ENCODE peak calls at places on chromosome 2, in eight cellular contexts. Y is cardiac muscle cell, P is suprapubic skin, Q is HCT116, S is transverse colon, W is heart left ventricle, C is stomach, F is left lung. N is an unnamed sample.
A peak's percentile ranks its signal among the peaks of the same experiment; 100 is the strongest.

GRCh38 chr2:133255363-133255762 is 312.9 kb downstream of the NCKAP5 start:
- DNase-seq in Y (no peak), P (no peak), Q (no peak), S (no peak), W (no peak), C (no peak), F (no peak), N (no peak)

GRCh38 chr2:240586919-240587800 is 626 bp downstream of the CAPN10 start:
- DNase-seq in Y (no peak), P (no peak), Q (no peak), S (peak; percentile 65), W (no peak), C (peak; percentile 51), F (peak; percentile 61), N (no peak)

GRCh38 chr2:222993920-222994650 is 57.9 kb upstream of the KCNE4 start:
- DNase-seq in Y (peak; percentile 97), P (peak; percentile 87), Q (no peak), S (peak; percentile 73), W (peak; percentile 82), C (peak; percentile 82), F (peak; percentile 64), N (peak; percentile 90)

GRCh38 chr2:109525836-109526235 is 87.9 kb downstream of the SEPTIN10 start:
- DNase-seq in Y (no peak), P (no peak), Q (no peak), S (no peak), W (no peak), C (no peak), F (no peak), N (no peak)

GRCh38 chr2:216215991-216216390 is 106.8 kb downstream of the XRCC5 start:
- DNase-seq in Y (peak; percentile 24), P (no peak), Q (no peak), S (no peak), W (no peak), C (no peak), F (no peak), N (no peak)

GRCh38 chr2:40690525-40690924 is 238.6 kb upstream of the SLC8A1 start:
- DNase-seq in Y (no peak), P (no peak), Q (no peak), S (no peak), W (no peak), C (no peak), F (no peak), N (no peak)

GRCh38 chr2:169997140-169997887 is 170.1 kb downstream of the UBR3 start:
- DNase-seq in Y (no peak), P (no peak), Q (no peak), S (no peak), W (no peak), C (no peak), F (no peak), N (no peak)

GRCh38 chr2:127235082-127235702 is 15.1 kb upstream of the CYP27C1 start:
- DNase-seq in Y (no peak), P (no peak), Q (no peak), S (no peak), W (no peak), C (no peak), F (no peak), N (no peak)

GRCh38 chr2:192570786-192571185 is 376.1 kb upstream of the TMEFF2 start:
- DNase-seq in Y (no peak), P (no peak), Q (no peak), S (no peak), W (no peak), C (no peak), F (no peak), N (no peak)

GRCh38 chr2:55877101-55877500 is 46.5 kb downstream of the EFEMP1 start:
- DNase-seq in Y (peak; percentile 34), P (no peak), Q (no peak), S (no peak), W (no peak), C (no peak), F (no peak), N (no peak)

GRCh38 chr2:238100821-238101771 is 956 bp downstream of the ESPNL start:
- DNase-seq in Y (no peak), P (peak; percentile 75), Q (no peak), S (no peak), W (no peak), C (peak; percentile 11), F (no peak), N (no peak)

GRCh38 chr2:105410554-105410953 is 11.7 kb upstream of the FHL2 start:
- DNase-seq in Y (peak; percentile 76), P (no peak), Q (no peak), S (no peak), W (no peak), C (no peak), F (no peak), N (peak; percentile 58)

GRCh38 chr2:79369127-79369526 is 143.7 kb upstream of the CTNNA2 start:
- DNase-seq in Y (no peak), P (no peak), Q (no peak), S (no peak), W (no peak), C (no peak), F (no peak), N (no peak)

GRCh38 chr2:205642562-205643350 is 39.5 kb upstream of the NRP2 start:
- DNase-seq in Y (no peak), P (no peak), Q (no peak), S (no peak), W (no peak), C (no peak), F (no peak), N (no peak)

GRCh38 chr2:71991397-71991796 is 156.3 kb downstream of the CYP26B1 start:
- DNase-seq in Y (no peak), P (no peak), Q (no peak), S (no peak), W (no peak), C (no peak), F (no peak), N (peak; percentile 34)

GRCh38 chr2:17166506-17166905 is 351.7 kb downstream of the RAD51AP2 start:
- DNase-seq in Y (no peak), P (no peak), Q (no peak), S (no peak), W (no peak), C (no peak), F (no peak), N (no peak)

GRCh38 chr2:191691016-191691725 is 13.2 kb downstream of the NABP1 start:
- DNase-seq in Y (peak; percentile 89), P (no peak), Q (peak; percentile 61), S (peak; percentile 59), W (peak; percentile 35), C (peak; percentile 32), F (no peak), N (no peak)

GRCh38 chr2:69538872-69539548 is 101.8 kb upstream of the NFU1 start:
- DNase-seq in Y (peak; percentile 31), P (no peak), Q (no peak), S (no peak), W (no peak), C (no peak), F (no peak), N (no peak)

GRCh38 chr2:30354150-30354549 is 92.9 kb upstream of the LCLAT1 start:
- DNase-seq in Y (no peak), P (no peak), Q (no peak), S (no peak), W (no peak), C (no peak), F (no peak), N (no peak)

GRCh38 chr2:122136071-122136470 is 380.6 kb downstream of the TSN start:
- DNase-seq in Y (peak; percentile 32), P (no peak), Q (peak; percentile 16), S (no peak), W (no peak), C (no peak), F (no peak), N (no peak)

DNA sequence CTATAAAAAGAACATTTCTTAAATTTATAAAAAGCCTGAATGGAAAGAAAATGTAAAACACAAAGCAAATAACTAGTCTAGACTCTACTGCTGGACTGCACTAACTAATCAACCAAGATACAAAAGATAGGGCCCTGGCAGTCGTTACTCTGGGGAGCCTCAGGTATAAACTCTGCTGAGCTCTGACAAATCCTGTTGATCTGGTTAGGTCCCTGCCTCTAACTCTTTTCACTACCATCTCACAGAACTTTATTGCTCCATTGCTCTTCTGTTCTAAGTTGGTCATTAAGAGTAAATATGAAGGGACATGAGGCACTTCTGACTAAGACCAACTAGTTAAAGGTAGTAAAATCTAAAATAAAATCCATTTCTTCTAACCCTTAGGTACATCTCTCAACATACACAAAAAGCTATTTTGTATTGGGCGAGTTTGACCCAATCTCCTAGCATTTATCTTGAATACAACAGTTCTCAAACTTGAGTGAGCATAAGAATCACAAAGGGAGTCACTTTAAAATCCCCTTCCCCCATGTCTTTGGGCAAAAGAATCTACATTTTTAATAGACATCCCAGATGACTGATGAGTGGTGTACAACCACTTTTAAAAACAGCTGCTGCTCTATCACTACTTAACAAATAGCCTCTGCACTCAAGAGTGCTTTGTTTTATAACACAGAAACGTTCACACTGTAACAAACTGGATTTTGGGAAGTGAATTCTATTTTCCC is 2.5 kb downstream of the CHN1 start:
- DNase-seq in Y (no peak), P (no peak), Q (no peak), S (no peak), W (no peak), C (no peak), F (no peak), N (no peak)
- H3K4me3 ChIP-seq in Y (no peak overlapping the region), P (no peak overlapping the region), Q (no peak overlapping the region), S (no peak overlapping the region), W (no peak overlapping the region), C (no peak overlapping the region), F (no peak overlapping the region), N (no peak overlapping the region)

GRCh38 chr2:42092084-42092996 is 44.5 kb downstream of the PKDCC start:
- DNase-seq in Y (peak; percentile 67), P (peak; percentile 47), Q (no peak), S (peak; percentile 49), W (no peak), C (peak; percentile 55), F (no peak), N (no peak)
- H3K27ac ChIP-seq in Y (no peak overlapping the region), P (no peak overlapping the region), Q (no peak overlapping the region), S (peak overlapping the region; percentile 75), W (no peak overlapping the region), C (peak overlapping the region; percentile 4), F (no peak overlapping the region), N (no peak overlapping the region)

DNA sequence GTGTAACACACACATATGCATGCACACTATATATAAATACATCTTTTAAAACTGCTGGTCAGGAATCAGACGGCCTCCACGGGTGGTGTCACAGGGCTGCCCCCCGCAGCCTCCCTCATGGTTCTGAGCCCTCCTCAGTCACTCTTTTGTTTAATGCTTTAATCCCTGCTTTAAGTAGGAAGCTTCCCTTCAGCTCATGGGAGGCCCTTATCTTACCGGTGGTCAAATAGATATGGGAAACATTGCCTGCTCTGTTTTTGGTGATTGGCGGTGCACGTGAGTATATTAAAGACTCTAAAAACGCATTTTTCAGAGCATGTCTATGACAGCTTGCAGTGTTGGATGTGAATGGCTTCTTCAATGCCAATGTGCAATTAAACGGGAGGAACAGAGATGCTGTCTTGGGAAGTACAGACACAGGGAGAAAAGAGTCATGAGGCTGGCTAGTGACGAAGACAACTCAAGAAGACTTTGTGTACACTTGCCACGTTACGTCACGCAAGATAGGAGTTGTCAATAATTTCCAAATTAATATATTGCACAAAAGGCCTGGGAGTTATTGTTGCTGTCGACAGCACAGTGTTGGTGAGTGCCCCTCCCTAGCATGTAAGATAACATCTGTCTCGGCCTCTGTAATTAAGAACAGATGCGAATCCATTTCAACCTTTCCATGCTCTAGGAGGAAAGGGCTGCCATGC is 23.3 kb downstream of the GNLY start:
- DNase-seq in Y (peak; percentile 70), P (peak; percentile 57), Q (no peak), S (no peak), W (no peak), C (no peak), F (no peak), N (no peak)
- H3K36me3 ChIP-seq in Y (no peaks in the 10 kb centered on the region), P (no peaks in the 10 kb centered on the region), Q (no peaks in the 10 kb centered on the region), S (no peaks in the 10 kb centered on the region), W (no peaks in the 10 kb centered on the region), C (no peaks in the 10 kb centered on the region), F (no peaks in the 10 kb centered on the region), N (no peaks in the 10 kb centered on the region)

GRCh38 chr2:119432882-119433522 is 1.3 kb downstream of the TMEM37 start:
- DNase-seq in Y (no peak), P (no peak), Q (no peak), S (no peak), W (no peak), C (no peak), F (no peak), N (no peak)
- H3K4me3 ChIP-seq in Y (no peak overlapping the region), P (peak overlapping the region; percentile 66), Q (no peak overlapping the region), S (peak overlapping the region; percentile 58), W (no peak overlapping the region), C (peak overlapping the region; percentile 68), F (peak overlapping the region; percentile 61), N (no peak overlapping the region)

N was measured in right atrium auricular region.